ENCODE peak calls at places on chromosomes 11 and 22, in six cellular contexts. W is HCT116, A is K562, P is HepG2, T is H1, O is SK-N-SH. H is an unnamed sample.
A peak's percentile ranks its signal among the peaks of the same experiment; 100 is the strongest.

GRCh38 chr11:116660011-116660410 is 112.8 kb downstream of the BUD13 start:
- DNase-seq in A (no peak), O (no peak), T (no peak), P (no peak), W (no peak), H (no peak)

GRCh38 chr22:26483439-26484359 is at the start of the genes HPS4 and SRRD:
- DNase-seq in W (peak; percentile 72), O (peak; percentile 97), P (peak; percentile 77), T (peak; percentile 96), A (peak; percentile 88), H (peak; percentile 89)

GRCh38 chr11:119673389-119674336 is 55.3 kb downstream of the NECTIN1 start:
- DNase-seq in W (no peak), P (no peak), T (no peak), A (no peak), O (no peak), H (no peak)

GRCh38 chr11:106426696-106427095 is 349.2 kb downstream of the AASDHPPT start:
- DNase-seq in W (no peak), A (no peak), T (no peak), O (no peak), P (no peak), H (no peak)

GRCh38 chr22:49793871-49794270 is 33.8 kb downstream of the BRD1 start:
- DNase-seq in T (no peak), W (no peak), P (no peak), O (no peak), A (no peak), H (no peak)

GRCh38 chr11:123145661-123146060 is 49.4 kb downstream of the CLMP start:
- DNase-seq in O (peak; percentile 92), P (no peak), W (no peak), T (no peak), A (no peak), H (no peak)

GRCh38 chr22:20567371-20567847 is 60.0 kb downstream of the MED15 start:
- DNase-seq in P (no peak), O (no peak), T (no peak), A (no peak), W (no peak), H (no peak)

GRCh38 chr11:75270896-75271415 is 30.4 kb downstream of the TPBGL start:
- DNase-seq in P (no peak), W (peak; percentile 13), T (no peak), O (no peak), A (no peak), H (peak; percentile 23)

GRCh38 chr11:28822596-28822995 is 714.4 kb downstream of the METTL15 start:
- DNase-seq in A (no peak), W (no peak), T (no peak), O (no peak), P (no peak), H (no peak)

GRCh38 chr11:41845066-41845465 is 385.6 kb upstream of the LRRC4C start:
- DNase-seq in O (no peak), W (no peak), A (no peak), T (no peak), P (no peak), H (no peak)

GRCh38 chr11:40037005-40037404 is 1422.4 kb downstream of the LRRC4C start:
- DNase-seq in O (no peak), T (no peak), A (no peak), W (no peak), P (no peak), H (no peak)

GRCh38 chr11:100756556-100756955 is 69.5 kb downstream of the ARHGAP42 start:
- DNase-seq in W (no peak), A (no peak), T (no peak), P (no peak), O (no peak), H (no peak)

GRCh38 chr22:41772198-41772597 is 28.3 kb upstream of the CCDC134 start:
- DNase-seq in W (no peak), P (no peak), T (no peak), A (no peak), O (no peak), H (no peak)

GRCh38 chr11:128716661-128717210 is 22.9 kb downstream of the FLI1 start:
- DNase-seq in O (no peak), T (no peak), A (no peak), W (no peak), P (no peak), H (peak; percentile 60)

GRCh38 chr11:57131080-57131790 is 50.5 kb upstream of the LRRC55 start:
- DNase-seq in T (peak; percentile 83), O (peak; percentile 25), A (peak; percentile 36), P (peak; percentile 5), W (no peak), H (peak; percentile 47)

GRCh38 chr11:111320728-111321568 is 22.6 kb downstream of the POU2AF3 start:
- DNase-seq in W (no peak), P (peak; percentile 83), A (no peak), O (no peak), T (no peak), H (no peak)

GRCh38 chr11:8689726-8690255 is 7.2 kb downstream of the RPL27A start:
- DNase-seq in T (no peak), P (no peak), A (no peak), O (no peak), W (no peak), H (no peak)

GRCh38 chr22:49961601-49962011 is 1.0 kb downstream of the PIM3 start:
- DNase-seq in A (no peak), W (no peak), P (no peak), T (no peak), O (no peak), H (peak; percentile 45)

GRCh38 chr11:44633641-44634040 is 68.2 kb downstream of the CD82 start:
- DNase-seq in O (peak; percentile 56), P (no peak), A (no peak), T (peak; percentile 40), W (no peak), H (no peak)

GRCh38 chr11:63922673-63923192 is 5.8 kb upstream of the RCOR2 start:
- DNase-seq in P (no peak), O (no peak), T (no peak), A (no peak), W (no peak), H (no peak)

GRCh38 chr22:19998232-19998951 is 18.2 kb downstream of the ARVCF start:
- DNase-seq in A (no peak), O (peak; percentile 71), P (no peak), T (no peak), W (no peak), H (peak; percentile 57)

GRCh38 chr11:1837171-1838076 is 1.4 kb upstream of the TNNI2 start:
- DNase-seq in O (peak; percentile 97), T (peak; percentile 90), A (peak; percentile 84), P (peak; percentile 45), W (no peak), H (peak; percentile 19)

GRCh38 chr11:7609521-7609920 is 63.8 kb downstream of the CYB5R2 start:
- DNase-seq in P (no peak), A (no peak), W (no peak), T (no peak), O (no peak), H (no peak)

GRCh38 chr22:17774206-17774927 is at the start of gene BID:
- DNase-seq in P (no peak), W (no peak), O (peak; percentile 84), T (no peak), A (peak; percentile 81), H (peak; percentile 22)

GRCh38 chr11:44505591-44506054 is 59.8 kb upstream of the CD82 start:
- DNase-seq in T (no peak), W (no peak), O (no peak), P (no peak), A (peak; percentile 55), H (no peak)

GRCh38 chr11:8250981-8251620 is 12.6 kb downstream of the LMO1 start:
- DNase-seq in T (peak; percentile 40), P (no peak), W (no peak), A (no peak), O (no peak), H (no peak)

GRCh38 chr11:33634291-33634834 is 66.3 kb downstream of the C11orf91 start:
- DNase-seq in A (no peak), P (no peak), T (no peak), O (no peak), W (peak; percentile 73), H (no peak)

GRCh38 chr11:85718126-85718943 is 32.3 kb upstream of the CCDC89 start:
- DNase-seq in A (no peak), P (no peak), W (no peak), O (no peak), T (no peak), H (no peak)

GRCh38 chr11:7246179-7246578 is 5.5 kb upstream of the SYT9 start:
- DNase-seq in T (no peak), P (no peak), A (no peak), O (no peak), W (no peak), H (no peak)

GRCh38 chr11:116096596-116096995 is 592.4 kb upstream of the CADM1 start:
- DNase-seq in A (no peak), W (no peak), P (no peak), O (no peak), T (no peak), H (no peak)

GRCh38 chr11:45889966-45890365 is 4.5 kb downstream of the MAPK8IP1 start:
- DNase-seq in W (no peak), P (no peak), O (no peak), T (no peak), A (no peak), H (no peak)

GRCh38 chr22:41382610-41383009 is 868 bp downstream of the TEF start:
- DNase-seq in A (no peak), O (no peak), T (no peak), W (no peak), P (no peak), H (no peak)

GRCh38 chr22:20904008-20904979 is 12.9 kb upstream of the CRKL start:
- DNase-seq in A (peak; percentile 48), T (no peak), W (peak; percentile 22), P (peak; percentile 67), O (no peak), H (no peak)

DNA sequence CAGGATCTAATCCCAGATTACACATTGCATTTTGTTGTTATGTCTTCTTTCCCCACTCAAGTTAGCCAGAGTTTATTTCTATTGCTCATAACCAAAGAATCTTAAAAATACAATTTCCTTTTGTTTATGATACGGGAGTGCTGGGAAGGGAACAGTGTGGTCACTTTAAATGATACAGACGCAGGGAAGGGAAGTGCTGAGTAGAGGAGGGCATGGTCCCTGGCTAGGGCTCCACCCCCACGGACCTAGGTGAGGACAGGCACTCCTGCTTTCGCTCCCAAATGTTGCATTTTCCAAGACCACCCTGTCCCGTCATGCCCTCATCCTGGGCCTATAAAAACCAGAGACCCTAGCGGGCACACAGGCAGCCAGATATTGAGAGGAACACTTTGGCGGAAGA is 30.6 kb upstream of the NARS2 start:
- DNase-seq in P (no peak), T (no peak), A (no peak), O (no peak), W (no peak), H (no peak)
- TF ChIP-seq MAX in P (no peak), T (no peak), A (no peak), O (no peak), W (no peak), H (no peak)

GRCh38 chr11:11584937-11585336 is 36.9 kb downstream of the GALNT18 start:
- DNase-seq in W (no peak), P (no peak), A (no peak), T (no peak), O (no peak), H (no peak)
- H3K9ac ChIP-seq in W (no peak overlapping the region), P (no peak overlapping the region), A (no peak overlapping the region), T (no peak overlapping the region), O (no peak overlapping the region), H (no peak overlapping the region)

GRCh38 chr22:47434336-47435203 is 672.1 kb downstream of the TBC1D22A start:
- DNase-seq in W (no peak), T (no peak), A (no peak), P (no peak), O (no peak), H (no peak)
- TF ChIP-seq MAX in W (no peak), T (no peak), A (no peak), P (no peak), O (no peak), H (no peak)

GRCh38 chr11:96197221-96197620 is 145.8 kb downstream of the MAML2 start:
- DNase-seq in A (no peak), W (no peak), P (no peak), O (no peak), T (no peak), H (no peak)
- H3K9ac ChIP-seq in A (no peak overlapping the region), W (no peak overlapping the region), P (no peak overlapping the region), O (no peak overlapping the region), T (no peak overlapping the region), H (no peak overlapping the region)